ENCODE peak calls at places on chromosomes 4 and X, in nine cellular contexts. A, Z, U, M, S, L, K, N and H are unnamed samples. For H3K36me3, the result is how much of the 10 kb centered on the place peaks cover.

GRCh38 chrX:2360731-2361130 is 140.0 kb downstream of the DHRSX start:
- DNase-seq in S (no peak), A (no peak), N (no peak), K (no peak), U (no peak), Z (no peak), L (no peak), M (no peak), H (no peak)

GRCh38 chrX:10314530-10315104 is 157.8 kb downstream of the CLCN4 start:
- DNase-seq in M (no peak), U (no peak), Z (no peak), S (no peak), K (no peak), N (no peak), A (no peak), L (no peak), H (no peak)

GRCh38 chrX:119459181-119459580 is 9.1 kb upstream of the SLC25A5 start:
- DNase-seq in M (no peak), L (no peak), K (no peak), U (no peak), A (no peak), Z (no peak), N (no peak), S (no peak), H (no peak)

GRCh38 chr4:169341490-169341889 is 70.7 kb upstream of the SH3RF1 start:
- DNase-seq in N (no peak), A (no peak), Z (no peak), K (no peak), U (no peak), L (no peak), M (no peak), S (no peak), H (no peak)

GRCh38 chr4:8915201-8916200 is 43.9 kb upstream of the HMX1 start:
- DNase-seq in Z (no peak), S (no peak), U (peak), M (peak), N (no peak), L (peak), K (no peak), A (no peak), H (peak)

GRCh38 chrX:44651347-44651746 is 108.7 kb upstream of the FUNDC1 start:
- DNase-seq in K (no peak), Z (no peak), L (no peak), U (no peak), S (no peak), N (peak), A (no peak), M (no peak), H (no peak)

GRCh38 chr4:76758290-76758882 is 139.6 kb downstream of the SOWAHB start:
- DNase-seq in U (peak), K (no peak), S (no peak), M (no peak), L (no peak), Z (no peak), N (no peak), A (no peak), H (no peak)

GRCh38 chr4:40788338-40788737 is 38.6 kb downstream of the NSUN7 start:
- DNase-seq in L (no peak), A (no peak), M (no peak), S (no peak), K (no peak), U (no peak), N (no peak), Z (no peak), H (no peak)

GRCh38 chrX:68824152-68824433 is 4.7 kb upstream of the EFNB1 start:
- DNase-seq in N (no peak), K (no peak), Z (no peak), M (no peak), U (no peak), L (no peak), A (no peak), S (no peak), H (no peak)

GRCh38 chr4:8699479-8700145 is 107.0 kb downstream of the CPZ start:
- DNase-seq in Z (peak), S (no peak), M (peak), U (no peak), N (no peak), L (peak), K (no peak), A (no peak), H (peak)

GRCh38 chr4:20615492-20616136 is 84.6 kb upstream of the PACRGL start:
- DNase-seq in U (no peak), S (no peak), N (no peak), A (no peak), M (no peak), Z (no peak), L (no peak), K (no peak), H (no peak)

GRCh38 chr4:158949094-158949493 is 153.8 kb upstream of the RAPGEF2 start:
- DNase-seq in U (no peak), N (no peak), K (no peak), L (no peak), S (no peak), A (no peak), M (no peak), Z (no peak), H (no peak)

GRCh38 chrX:70436380-70436779 is 8.3 kb upstream of the DLG3 start:
- DNase-seq in Z (no peak), N (no peak), M (no peak), U (no peak), K (no peak), L (no peak), A (no peak), S (no peak), H (no peak)

GRCh38 chr4:111792592-111792991 is 352.7 kb upstream of the FAM241A start:
- DNase-seq in N (no peak), K (no peak), Z (no peak), S (no peak), M (no peak), L (no peak), U (no peak), A (no peak), H (no peak)

GRCh38 chr4:128653514-128654420 is 155.7 kb upstream of the JADE1 start:
- DNase-seq in L (peak), U (peak), N (no peak), A (no peak), Z (peak), K (no peak), M (no peak), S (no peak), H (peak)

GRCh38 chr4:164807611-164808010 is 53.7 kb downstream of the SMIM31 start:
- DNase-seq in Z (no peak), N (no peak), K (no peak), M (no peak), S (no peak), L (no peak), A (no peak), U (no peak), H (no peak)

GRCh38 chr4:135072553-135072952 is 871.0 kb upstream of the PABPC4L start:
- DNase-seq in N (no peak), Z (no peak), M (no peak), U (no peak), A (no peak), L (no peak), S (no peak), K (no peak), H (no peak)

GRCh38 chrX:110304884-110305283 is 13.0 kb downstream of the AMMECR1 start:
- DNase-seq in N (no peak), S (no peak), L (no peak), M (no peak), K (no peak), U (no peak), A (no peak), Z (no peak), H (no peak)

GRCh38 chr4:39104255-39104654 is 42.2 kb downstream of the KLHL5 start:
- DNase-seq in L (no peak), M (no peak), U (no peak), K (no peak), A (no peak), Z (no peak), S (no peak), N (no peak), H (no peak)

GRCh38 chr4:52657630-52658501 is 1.2 kb downstream of the USP46 start:
- DNase-seq in S (no peak), A (no peak), M (no peak), U (no peak), Z (no peak), L (peak), N (peak), K (no peak), H (no peak)

GRCh38 chr4:109547394-109547793 is 12.7 kb upstream of the MCUB start:
- DNase-seq in Z (no peak), M (no peak), U (no peak), N (no peak), A (no peak), S (no peak), L (no peak), K (no peak), H (no peak)

GRCh38 chrX:19776753-19777152 is 110.6 kb downstream of the SH3KBP1 start:
- DNase-seq in A (no peak), M (no peak), S (peak), N (no peak), K (no peak), U (no peak), L (no peak), Z (no peak), H (no peak)

GRCh38 chrX:139204903-139205667 is 325.5 kb upstream of the F9 start:
- DNase-seq in A (no peak), N (peak), L (peak), Z (peak), K (no peak), M (peak), U (peak), S (no peak), H (peak)

GRCh38 chr4:99382745-99383360 is 30.3 kb upstream of the ADH1C start:
- DNase-seq in L (no peak), N (no peak), A (no peak), K (no peak), M (no peak), S (no peak), Z (no peak), U (no peak), H (no peak)

GRCh38 chr4:99381588-99382175 is 29.1 kb upstream of the ADH1C start:
- DNase-seq in S (no peak), K (no peak), A (no peak), L (no peak), U (no peak), Z (no peak), N (no peak), M (no peak), H (no peak)

GRCh38 chr4:99383381-99383780 is 30.8 kb upstream of the ADH1C start:
- DNase-seq in M (no peak), S (no peak), U (no peak), A (no peak), K (no peak), Z (no peak), N (no peak), L (no peak), H (no peak)

GRCh38 chr4:99379571-99379970 is 27.0 kb upstream of the ADH1C start:
- DNase-seq in Z (no peak), M (no peak), A (no peak), U (no peak), S (no peak), N (no peak), K (no peak), L (no peak), H (no peak)

DNA sequence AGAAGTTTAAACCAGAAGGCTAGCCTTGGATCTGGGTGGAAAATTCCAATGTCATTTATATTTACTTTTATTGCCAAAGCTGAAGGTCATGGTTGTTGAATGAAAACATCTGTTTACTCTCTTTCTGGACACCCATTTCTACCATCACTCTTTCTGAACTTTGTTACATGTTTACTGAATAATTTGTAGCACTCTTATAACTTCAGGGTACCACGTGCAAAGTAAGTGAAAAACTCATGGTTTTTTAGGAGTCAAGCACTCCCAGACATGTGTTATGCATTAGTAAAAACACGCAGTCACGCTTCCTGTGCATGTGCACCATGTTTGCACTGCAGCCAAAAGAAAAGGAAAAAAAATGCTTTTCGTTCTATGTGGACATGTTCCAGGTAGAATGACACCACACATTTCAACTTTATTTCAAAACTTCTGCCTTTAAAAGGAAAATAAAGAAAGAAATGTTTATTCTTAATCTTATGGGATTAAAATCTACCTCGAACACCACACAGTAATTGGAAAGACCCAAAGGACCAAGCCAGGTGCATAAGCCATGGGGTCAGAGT is 31.4 kb upstream of the ADH1C start:
- DNase-seq in N (peak), L (peak), A (peak), Z (no peak), K (no peak), S (no peak), U (peak), M (no peak), H (peak)
- H3K27ac ChIP-seq in N (peak), L (peak), A (peak), Z (peak), K (peak), S (no peak), U (peak), M (peak), H (no peak)

DNA sequence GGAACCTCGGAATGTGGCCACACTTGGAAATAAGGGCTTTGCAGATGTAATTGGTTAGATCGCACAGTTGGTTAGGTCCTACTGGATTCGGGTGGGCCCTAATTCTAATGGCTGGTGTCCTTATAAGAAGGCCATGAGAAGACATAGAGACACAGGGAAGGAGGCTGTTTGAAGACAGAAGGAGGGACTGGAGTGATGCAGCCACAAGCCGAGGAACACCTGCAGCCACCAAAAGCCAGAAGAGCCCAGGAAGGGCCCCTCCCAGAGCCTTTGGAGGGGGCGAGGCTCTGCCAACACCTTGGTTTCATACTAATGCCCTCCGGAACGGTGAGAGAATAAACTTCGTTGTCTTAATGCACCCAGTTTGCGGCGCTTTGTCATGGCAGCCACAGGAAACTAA is 47.0 kb downstream of the EVC start:
- DNase-seq in N (no peak), L (peak), U (no peak), Z (no peak), M (no peak), K (no peak), A (no peak), S (no peak), H (no peak)
- H3K36me3 ChIP-seq in N (under half), L (half or more), U (half or more), Z (under half), M (under half), K (half or more), A (under half), S (under half), H (under half)

DNA sequence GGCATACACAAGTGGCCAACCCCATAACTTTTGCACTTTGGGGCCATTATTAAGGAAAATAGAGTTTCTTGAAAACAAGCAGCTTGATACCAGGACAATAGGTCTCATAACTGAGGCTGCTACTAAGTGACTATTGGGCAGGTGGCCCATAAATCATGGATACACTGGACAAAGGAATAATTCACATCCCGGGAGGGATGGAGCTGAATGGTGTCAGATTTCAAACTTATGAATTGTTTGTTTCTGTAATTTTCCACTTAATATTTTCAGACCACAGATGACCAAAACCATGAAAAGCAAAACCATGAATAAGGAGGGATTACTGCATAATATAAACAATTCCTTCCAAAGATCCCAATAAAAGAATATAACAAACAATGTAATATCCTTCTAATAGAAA is 114.4 kb downstream of the WDFY3 start:
- DNase-seq in Z (no peak), U (no peak), N (no peak), M (no peak), A (no peak), L (no peak), K (no peak), S (no peak), H (no peak)
- H3K27ac ChIP-seq in Z (no peak), U (no peak), N (no peak), M (no peak), A (no peak), L (no peak), K (no peak), S (no peak), H (no peak)

GRCh38 chrX:53605004-53605403 is 81.5 kb downstream of the HUWE1 start:
- DNase-seq in N (no peak), K (no peak), S (no peak), U (no peak), A (no peak), Z (no peak), L (no peak), M (no peak), H (no peak)

DNA sequence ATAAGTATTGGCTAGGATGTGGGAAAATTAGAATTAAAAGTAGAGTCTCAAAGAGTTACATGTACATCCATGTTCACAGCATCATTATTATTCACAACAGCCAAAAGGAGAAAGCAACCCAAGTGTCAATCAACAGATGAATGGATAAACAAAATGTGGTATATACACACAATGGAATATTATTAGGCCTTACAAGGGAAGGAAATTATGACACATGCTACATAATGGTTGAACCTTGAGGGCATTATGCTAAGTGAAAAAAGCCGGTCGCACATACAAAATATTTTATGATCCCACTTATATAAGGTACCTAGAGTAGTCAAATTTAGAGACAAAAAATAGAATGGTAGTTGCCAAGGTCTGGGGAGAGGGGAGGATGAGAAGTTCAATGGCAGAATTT is 80.1 kb downstream of the HUWE1 start:
- DNase-seq in M (no peak), S (no peak), L (no peak), N (no peak), U (no peak), Z (no peak), A (no peak), K (no peak), H (no peak)
- H3K36me3 ChIP-seq in M (under half), S (under half), L (half or more), N (under half), U (half or more), Z (under half), A (under half), K (half or more), H (under half)

GRCh38 chrX:13966071-13966850 is 63.4 kb downstream of the GEMIN8 start:
- DNase-seq in K (no peak), Z (no peak), U (peak), L (no peak), S (no peak), M (no peak), N (no peak), A (peak), H (no peak)
- H3K27ac ChIP-seq in K (no peak), Z (no peak), U (no peak), L (no peak), S (no peak), M (no peak), N (no peak), A (peak), H (no peak)

GRCh38 chr4:2875556-2875955 is 31.9 kb downstream of the ADD1 start:
- DNase-seq in Z (no peak), N (no peak), L (no peak), K (no peak), S (no peak), A (no peak), U (no peak), M (no peak), H (no peak)

GRCh38 chr4:2881431-2881830 is 37.8 kb downstream of the ADD1 start:
- DNase-seq in A (no peak), L (no peak), N (no peak), S (no peak), U (no peak), M (no peak), Z (no peak), K (no peak), H (no peak)

GRCh38 chr4:2874861-2875260 is 31.2 kb downstream of the ADD1 start:
- DNase-seq in S (no peak), M (no peak), N (no peak), A (no peak), U (no peak), K (no peak), Z (no peak), L (no peak), H (peak)

GRCh38 chr4:2879026-2879425 is 35.4 kb downstream of the ADD1 start:
- DNase-seq in U (no peak), K (no peak), S (no peak), Z (no peak), L (no peak), M (no peak), N (no peak), A (no peak), H (no peak)

GRCh38 chr4:2878346-2878745 is 34.7 kb downstream of the ADD1 start:
- DNase-seq in M (no peak), Z (no peak), U (no peak), A (no peak), K (no peak), L (no peak), S (no peak), N (no peak), H (peak)
- H3K36me3 ChIP-seq in M (under half), Z (under half), U (under half), A (under half), K (half or more), L (under half), S (under half), N (under half), H (under half)

GRCh38 chrX:111360839-111361238 is 51.2 kb downstream of the DCX start:
- DNase-seq in Z (no peak), K (no peak), L (no peak), M (no peak), N (no peak), U (no peak), A (no peak), S (no peak), H (no peak)

GRCh38 chrX:111365770-111366325 is 46.1 kb downstream of the DCX start:
- DNase-seq in N (no peak), S (no peak), A (no peak), M (no peak), K (no peak), Z (no peak), U (no peak), L (no peak), H (no peak)

GRCh38 chrX:111361751-111362150 is 50.2 kb downstream of the DCX start:
- DNase-seq in M (no peak), Z (no peak), A (no peak), L (no peak), K (no peak), S (no peak), N (no peak), U (no peak), H (no peak)

GRCh38 chrX:111363741-111364140 is 48.3 kb downstream of the DCX start:
- DNase-seq in U (no peak), M (no peak), K (no peak), A (no peak), S (no peak), Z (no peak), L (no peak), N (no peak), H (no peak)
- H3K27ac ChIP-seq in U (no peak), M (no peak), K (no peak), A (no peak), S (no peak), Z (no peak), L (no peak), N (no peak), H (no peak)